ENCODE peak calls at places on chromosomes 2 and 18, in ten cellular contexts. J is NCI-H2081; C is left cardiac atrium; Z is LoVo; E is SHP77; K is SK-N-SH; M is activated CD4-positive, alpha-beta T cell treated with anti-CD3 and anti-CD28 coated beads, Interleukin-2, amount 50 U/mL, for 1 hour; O is NCI-H1417 treated with DMSO at 0.1 percent for 48 hours; R is GM12891; L is HEK293T. Q is an unnamed sample.

GRCh38 chr2:57987835-57988573 is 58.6 kb upstream of the VRK2 start:
- DNase-seq in J (no peak), C (no peak), Z (peak), E (no peak), K (no peak), M (no peak), O (no peak), R (no peak), L (no peak), Q (no peak)

GRCh38 chr18:79335833-79336360 is 59.8 kb upstream of the NFATC1 start:
- DNase-seq in J (no peak), C (no peak), Z (no peak), E (no peak), K (no peak), M (no peak), O (no peak), R (no peak), L (no peak), Q (no peak)

GRCh38 chr2:149487189-149487588 is 100.4 kb downstream of the MMADHC start:
- DNase-seq in J (no peak), C (no peak), Z (no peak), E (no peak), K (no peak), M (no peak), O (no peak), R (no peak), L (no peak), Q (no peak)

GRCh38 chr2:231716641-231717280 is 8.4 kb downstream of the PTMA start:
- DNase-seq in J (no peak), C (no peak), Z (no peak), E (no peak), K (no peak), M (no peak), O (no peak), R (no peak), L (no peak), Q (no peak)

GRCh38 chr18:8786766-8787670 is 81.7 kb downstream of the MTCL1 start:
- DNase-seq in J (no peak), C (no peak), Z (no peak), E (no peak), K (peak), M (no peak), O (no peak), R (no peak), L (no peak), Q (no peak)

GRCh38 chr2:232973796-232974195 is 39.3 kb downstream of the NGEF start:
- DNase-seq in J (no peak), C (no peak), Z (no peak), E (no peak), K (no peak), M (no peak), O (no peak), R (no peak), L (no peak), Q (no peak)

GRCh38 chr18:35182151-35182550 is 58.7 kb upstream of the ZNF397 start:
- DNase-seq in J (no peak), C (no peak), Z (no peak), E (no peak), K (no peak), M (no peak), O (no peak), R (no peak), L (no peak), Q (no peak)

GRCh38 chr2:142843731-142844130 is 33.7 kb upstream of the KYNU start:
- DNase-seq in J (no peak), C (no peak), Z (no peak), E (no peak), K (no peak), M (no peak), O (no peak), R (no peak), L (no peak), Q (no peak)

GRCh38 chr2:68190991-68191731 is 33.5 kb downstream of the PNO1 start:
- DNase-seq in J (no peak), C (no peak), Z (peak), E (no peak), K (no peak), M (no peak), O (no peak), R (no peak), L (no peak), Q (no peak)

GRCh38 chr2:8672940-8673339 is 8.9 kb upstream of the ID2 start:
- DNase-seq in J (no peak), C (no peak), Z (no peak), E (no peak), K (no peak), M (no peak), O (no peak), R (no peak), L (no peak), Q (no peak)

GRCh38 chr18:61955644-61956043 is 62.8 kb upstream of the RNF152 start:
- DNase-seq in J (no peak), C (no peak), Z (no peak), E (no peak), K (no peak), M (no peak), O (no peak), R (peak), L (no peak), Q (no peak)

GRCh38 chr2:97951155-97951670 is 44.5 kb downstream of the TMEM131 start:
- DNase-seq in J (no peak), C (no peak), Z (no peak), E (no peak), K (no peak), M (no peak), O (no peak), R (no peak), L (no peak), Q (no peak)

GRCh38 chr2:119694470-119694993 is 15.5 kb downstream of the TMEM177 start:
- DNase-seq in J (peak), C (no peak), Z (no peak), E (no peak), K (no peak), M (no peak), O (no peak), R (no peak), L (no peak), Q (no peak)

GRCh38 chr2:173407176-173407575 is 52.5 kb downstream of the CDCA7 start:
- DNase-seq in J (no peak), C (no peak), Z (no peak), E (no peak), K (no peak), M (no peak), O (no peak), R (no peak), L (no peak), Q (no peak)

GRCh38 chr18:12318857-12319256 is 10.8 kb downstream of the TUBB6 start:
- DNase-seq in J (no peak), C (no peak), Z (no peak), E (no peak), K (no peak), M (no peak), O (no peak), R (no peak), L (no peak), Q (no peak)

GRCh38 chr2:222296311-222296736 is 2.5 kb downstream of the PAX3 start:
- DNase-seq in J (no peak), C (no peak), Z (no peak), E (no peak), K (no peak), M (no peak), O (no peak), R (no peak), L (no peak), Q (no peak)

GRCh38 chr2:158255257-158255656 is 153.6 kb downstream of the UPP2 start:
- DNase-seq in J (no peak), C (no peak), Z (no peak), E (no peak), K (no peak), M (no peak), O (no peak), R (no peak), L (no peak), Q (no peak)

GRCh38 chr2:146661494-146662096 is 1183.2 kb upstream of the ACVR2A start:
- DNase-seq in J (peak), C (no peak), Z (peak), E (no peak), K (peak), M (no peak), O (peak), R (no peak), L (peak), Q (peak)

GRCh38 chr18:20971886-20972267 is 139.7 kb downstream of the ROCK1 start:
- DNase-seq in J (peak), C (no peak), Z (no peak), E (peak), K (peak), M (no peak), O (no peak), R (no peak), L (peak), Q (no peak)

GRCh38 chr2:84424152-84424551 is 34.9 kb downstream of the SUCLG1 start:
- DNase-seq in J (no peak), C (no peak), Z (peak), E (no peak), K (peak), M (no peak), O (no peak), R (no peak), L (no peak), Q (no peak)

GRCh38 chr2:232689152-232689910 is 7.8 kb upstream of the GIGYF2 start:
- DNase-seq in J (peak), C (no peak), Z (no peak), E (peak), K (peak), M (no peak), O (no peak), R (no peak), L (no peak), Q (peak)

GRCh38 chr18:55018602-55019001 is 59.3 kb upstream of the CCDC68 start:
- DNase-seq in J (no peak), C (no peak), Z (peak), E (no peak), K (no peak), M (no peak), O (no peak), R (no peak), L (no peak), Q (no peak)

GRCh38 chr2:136818839-136819238 is 53.5 kb downstream of the THSD7B start:
- DNase-seq in J (no peak), C (no peak), Z (no peak), E (no peak), K (no peak), M (no peak), O (no peak), R (no peak), L (no peak), Q (no peak)

GRCh38 chr2:197189770-197190434 is 120.7 kb downstream of the ANKRD44 start:
- DNase-seq in J (no peak), C (no peak), Z (no peak), E (no peak), K (no peak), M (no peak), O (no peak), R (no peak), L (no peak), Q (no peak)

GRCh38 chr2:54454922-54455583 is 1.1 kb upstream of the SPTBN1 start:
- DNase-seq in J (peak), C (peak), Z (no peak), E (peak), K (peak), M (no peak), O (no peak), R (no peak), L (no peak), Q (peak)

GRCh38 chr18:49613741-49614151 is 51.9 kb downstream of the LIPG start:
- DNase-seq in J (peak), C (no peak), Z (peak), E (no peak), K (no peak), M (no peak), O (peak), R (no peak), L (no peak), Q (no peak)

GRCh38 chr2:30768036-30768686 is 39.1 kb downstream of the CAPN13 start:
- DNase-seq in J (no peak), C (no peak), Z (no peak), E (no peak), K (no peak), M (no peak), O (no peak), R (no peak), L (no peak), Q (no peak)

GRCh38 chr18:59029663-59030421 is 109.8 kb upstream of the SEC11C start:
- DNase-seq in J (no peak), C (no peak), Z (no peak), E (no peak), K (no peak), M (no peak), O (no peak), R (no peak), L (no peak), Q (peak)

GRCh38 chr2:168574856-168575630 is 119.0 kb downstream of the CERS6 start:
- DNase-seq in J (no peak), C (no peak), Z (no peak), E (no peak), K (no peak), M (no peak), O (no peak), R (no peak), L (no peak), Q (no peak)

GRCh38 chr18:63085611-63086010 is 234.0 kb downstream of the BCL2 start:
- DNase-seq in J (no peak), C (no peak), Z (no peak), E (no peak), K (no peak), M (no peak), O (no peak), R (no peak), L (no peak), Q (no peak)

GRCh38 chr2:143697744-143698143 is 568.5 kb downstream of the ARHGAP15 start:
- DNase-seq in J (no peak), C (no peak), Z (no peak), E (no peak), K (no peak), M (no peak), O (no peak), R (no peak), L (no peak), Q (no peak)

GRCh38 chr2:174399171-174399570 is 3.6 kb downstream of the SCRN3 start:
- DNase-seq in J (no peak), C (no peak), Z (no peak), E (no peak), K (no peak), M (no peak), O (no peak), R (no peak), L (no peak), Q (no peak)

GRCh38 chr2:216308532-216308931 is 63.8 kb downstream of the MARCHF4 start:
- DNase-seq in J (peak), C (no peak), Z (no peak), E (peak), K (no peak), M (no peak), O (peak), R (no peak), L (peak), Q (no peak)

GRCh38 chr18:46915800-46916550 is 1.3 kb downstream of the PIAS2 start:
- DNase-seq in J (peak), C (no peak), Z (no peak), E (no peak), K (peak), M (no peak), O (no peak), R (no peak), L (no peak), Q (no peak)

GRCh38 chr2:5923957-5924945 is 232.1 kb downstream of the SOX11 start:
- DNase-seq in J (no peak), C (no peak), Z (no peak), E (no peak), K (no peak), M (no peak), O (no peak), R (no peak), L (no peak), Q (no peak)